ENCODE peak calls at places on chromosomes 16 and 17, in six cellular contexts. V, W, R, D, Q and K are unnamed samples.
A peak's percentile ranks its signal among the peaks of the same experiment; 100 is the strongest.

GRCh38 chr16:24918641-24919040 is 72.9 kb downstream of the SLC5A11 start:
- DNase-seq in D (no peak), W (no peak), R (no peak), Q (no peak), V (no peak), K (no peak)

GRCh38 chr17:45312477-45313418 is 4.1 kb downstream of the MAP3K14 start:
- DNase-seq in Q (no peak), D (peak; percentile 6), W (no peak), R (no peak), V (no peak), K (no peak)

GRCh38 chr17:77746391-77746790 is 212.1 kb upstream of the TNRC6C start:
- DNase-seq in V (no peak), D (no peak), W (no peak), R (no peak), Q (no peak), K (no peak)

GRCh38 chr16:69741951-69742904 is 12.5 kb downstream of the NOB1 start:
- DNase-seq in Q (peak; percentile 80), W (no peak), D (no peak), R (peak; percentile 63), V (peak; percentile 33), K (no peak)

GRCh38 chr16:17784073-17784472 is 313.3 kb upstream of the XYLT1 start:
- DNase-seq in Q (no peak), V (peak; percentile 20), R (no peak), D (no peak), W (no peak), K (no peak)

GRCh38 chr17:79992657-79993389 is 42.8 kb downstream of the TBC1D16 start:
- DNase-seq in W (no peak), Q (no peak), V (no peak), D (no peak), R (no peak), K (no peak)

GRCh38 chr17:65332375-65332774 is 195.2 kb downstream of the RGS9 start:
- DNase-seq in V (peak; percentile 55), Q (no peak), R (peak; percentile 42), W (no peak), D (no peak), K (no peak)

GRCh38 chr17:58312824-58313223 is 15.8 kb downstream of the TSPOAP1 start:
- DNase-seq in R (no peak), Q (no peak), V (no peak), D (no peak), W (no peak), K (no peak)

GRCh38 chr17:77838748-77839147 is 119.8 kb upstream of the TNRC6C start:
- DNase-seq in W (no peak), R (no peak), D (no peak), V (no peak), Q (no peak), K (no peak)

GRCh38 chr16:54633943-54634362 is 296.7 kb upstream of the IRX5 start:
- DNase-seq in Q (peak; percentile 27), W (no peak), D (peak; percentile 72), R (peak; percentile 13), V (no peak), K (no peak)

GRCh38 chr16:11603331-11603750 is 16.6 kb upstream of the LITAF start:
- DNase-seq in W (no peak), Q (peak; percentile 70), V (no peak), R (peak; percentile 79), D (no peak), K (no peak)

GRCh38 chr17:29595107-29595942 is 2.4 kb downstream of the ANKRD13B start:
- DNase-seq in V (no peak), Q (no peak), R (no peak), D (no peak), W (no peak), K (no peak)

GRCh38 chr16:17302620-17303019 is 168.1 kb downstream of the XYLT1 start:
- DNase-seq in R (no peak), W (no peak), Q (no peak), D (no peak), V (no peak), K (no peak)

GRCh38 chr16:78183886-78184553 is 84.6 kb downstream of the WWOX start:
- DNase-seq in Q (no peak), R (no peak), V (no peak), D (peak; percentile 28), W (no peak), K (no peak)

GRCh38 chr16:5508371-5508770 is 410.8 kb upstream of the EEF2KMT start:
- DNase-seq in D (no peak), R (no peak), W (no peak), V (no peak), Q (no peak), K (no peak)

GRCh38 chr17:27540300-27541105 is 84.3 kb downstream of the KSR1 start:
- DNase-seq in Q (peak; percentile 73), R (peak; percentile 100), V (peak; percentile 81), D (peak; percentile 73), W (no peak), K (no peak)

GRCh38 chr16:67613808-67614207 is 31.1 kb upstream of the CARMIL2 start:
- DNase-seq in W (no peak), R (no peak), Q (no peak), D (no peak), V (no peak), K (no peak)